ENCODE peak calls at places on chromosome 16, in seven cellular contexts. M, W, Z, N, P, E and A are unnamed samples.

GRCh38 chr16:66262253-66263167 is 104.0 kb upstream of the CDH5 start:
- DNase-seq in M (no peak), W (peak), Z (no peak), N (peak), P (no peak), E (no peak), A (no peak)

GRCh38 chr16:4115209-4115940 is 867 bp downstream of the ADCY9 start:
- DNase-seq in M (peak), W (peak), Z (no peak), N (peak), P (peak), E (peak), A (peak)

GRCh38 chr16:57871457-57871856 is 69.2 kb upstream of the KIFC3 start:
- DNase-seq in M (no peak), W (peak), Z (no peak), N (peak), P (no peak), E (no peak), A (no peak)

GRCh38 chr16:4214215-4214621 is 27.7 kb downstream of the SRL start:
- DNase-seq in M (no peak), W (peak), Z (no peak), N (peak), P (peak), E (no peak), A (no peak)

GRCh38 chr16:11367483-11367906 is 22.2 kb downstream of the RMI2 start:
- DNase-seq in M (no peak), W (peak), Z (no peak), N (no peak), P (no peak), E (no peak), A (no peak)

GRCh38 chr16:68396481-68396880 is 51.8 kb downstream of the SMPD3 start:
- DNase-seq in M (peak), W (peak), Z (peak), N (peak), P (peak), E (no peak), A (no peak)

GRCh38 chr16:55257971-55258613 is 65.9 kb upstream of the IRX6 start:
- DNase-seq in M (no peak), W (peak), Z (peak), N (peak), P (no peak), E (peak), A (no peak)

GRCh38 chr16:81625544-81626152 is 153.4 kb upstream of the PLCG2 start:
- DNase-seq in M (no peak), W (peak), Z (peak), N (peak), P (no peak), E (peak), A (no peak)

GRCh38 chr16:89308391-89309333 is 91.2 kb downstream of the ZNF778 start:
- DNase-seq in M (peak), W (no peak), Z (no peak), N (no peak), P (no peak), E (no peak), A (no peak)
- TF ChIP-seq CTCF in M (peak), W (peak), Z (no peak), N (peak), P (peak), E (peak), A (peak)

DNA sequence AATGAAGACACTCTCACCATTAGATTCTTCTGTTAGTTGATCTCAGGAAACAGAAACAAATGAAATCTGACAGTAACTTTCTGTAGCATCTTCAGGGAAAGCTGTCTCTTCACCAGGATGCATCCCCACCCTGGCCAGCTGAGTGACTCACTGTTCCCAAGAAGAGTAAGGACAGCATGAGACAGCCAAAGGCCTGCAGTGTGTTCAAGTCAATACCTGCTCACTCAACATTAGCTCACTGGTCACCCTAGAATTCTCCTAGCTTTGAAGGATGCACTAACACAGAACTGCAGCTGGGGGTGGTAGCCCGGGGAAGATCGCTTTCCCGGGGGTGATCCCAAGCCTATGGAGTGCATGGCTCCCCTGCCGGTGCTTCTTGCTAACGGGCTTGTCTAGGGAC is 28.2 kb upstream of the CLEC18B start:
- DNase-seq in M (no peak), W (no peak), Z (no peak), N (peak), P (no peak), E (no peak), A (no peak)
- TF ChIP-seq CTCF in M (no peak), W (peak), Z (no peak), N (peak), P (no peak), E (no peak), A (no peak)

DNA sequence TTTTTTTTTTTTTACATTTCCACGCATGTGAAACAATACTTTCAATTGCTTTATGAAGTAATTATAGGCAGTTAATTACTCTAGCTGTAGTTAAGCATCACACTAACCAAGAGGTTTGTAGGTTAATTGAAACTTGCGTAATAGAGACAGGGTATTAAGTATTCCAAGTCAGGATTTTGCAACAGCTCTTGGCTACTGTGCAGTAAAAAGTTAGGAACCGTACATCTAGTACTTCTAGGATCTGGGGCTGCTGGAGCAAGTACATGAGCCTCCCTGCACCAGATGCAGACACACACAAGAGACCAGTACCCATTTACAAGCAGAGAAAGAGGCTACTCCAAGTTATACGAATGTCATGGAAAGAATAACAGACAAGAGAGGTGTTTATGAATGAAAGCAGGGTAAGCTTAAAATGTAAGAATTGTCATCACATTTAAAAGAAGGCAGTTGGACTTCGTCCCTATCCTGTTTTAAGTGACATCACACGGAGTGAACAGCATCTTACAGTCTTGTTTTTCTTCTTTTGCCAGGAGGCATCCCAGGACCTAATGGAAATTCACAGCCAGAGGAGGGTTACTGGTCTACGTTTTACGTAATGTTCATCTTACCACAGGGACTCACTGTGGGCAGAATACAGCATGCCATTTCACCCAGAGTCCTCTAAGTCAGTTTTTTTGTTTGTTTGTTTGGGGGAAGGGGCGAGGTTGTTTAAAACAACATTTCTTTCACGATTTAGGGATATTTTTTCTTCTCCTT is 379.6 kb upstream of the PSMD7 start:
- DNase-seq in M (no peak), W (no peak), Z (no peak), N (no peak), P (no peak), E (no peak), A (no peak)
- TF ChIP-seq CTCF in M (no peak), W (no peak), Z (no peak), N (no peak), P (no peak), E (no peak), A (no peak)

GRCh38 chr16:78505544-78506371 is 406.3 kb downstream of the WWOX start:
- DNase-seq in M (no peak), W (peak), Z (peak), N (peak), P (no peak), E (no peak), A (no peak)
- TF ChIP-seq CTCF in M (no peak), W (peak), Z (no peak), N (peak), P (no peak), E (no peak), A (no peak)

GRCh38 chr16:17176199-17176598 is 294.6 kb downstream of the XYLT1 start:
- DNase-seq in M (no peak), W (no peak), Z (no peak), N (no peak), P (no peak), E (no peak), A (no peak)

GRCh38 chr16:17170435-17170834 is 300.3 kb downstream of the XYLT1 start:
- DNase-seq in M (no peak), W (no peak), Z (no peak), N (no peak), P (no peak), E (no peak), A (no peak)

GRCh38 chr16:17173134-17173729 is 297.5 kb downstream of the XYLT1 start:
- DNase-seq in M (no peak), W (peak), Z (peak), N (peak), P (peak), E (no peak), A (no peak)

GRCh38 chr16:17166095-17166494 is 304.7 kb downstream of the XYLT1 start:
- DNase-seq in M (no peak), W (peak), Z (no peak), N (peak), P (no peak), E (no peak), A (no peak)

GRCh38 chr16:17171250-17172143 is 299.3 kb downstream of the XYLT1 start:
- DNase-seq in M (no peak), W (no peak), Z (no peak), N (no peak), P (no peak), E (no peak), A (no peak)
- TF ChIP-seq CTCF in M (no peak), W (no peak), Z (no peak), N (no peak), P (no peak), E (no peak), A (no peak)

DNA sequence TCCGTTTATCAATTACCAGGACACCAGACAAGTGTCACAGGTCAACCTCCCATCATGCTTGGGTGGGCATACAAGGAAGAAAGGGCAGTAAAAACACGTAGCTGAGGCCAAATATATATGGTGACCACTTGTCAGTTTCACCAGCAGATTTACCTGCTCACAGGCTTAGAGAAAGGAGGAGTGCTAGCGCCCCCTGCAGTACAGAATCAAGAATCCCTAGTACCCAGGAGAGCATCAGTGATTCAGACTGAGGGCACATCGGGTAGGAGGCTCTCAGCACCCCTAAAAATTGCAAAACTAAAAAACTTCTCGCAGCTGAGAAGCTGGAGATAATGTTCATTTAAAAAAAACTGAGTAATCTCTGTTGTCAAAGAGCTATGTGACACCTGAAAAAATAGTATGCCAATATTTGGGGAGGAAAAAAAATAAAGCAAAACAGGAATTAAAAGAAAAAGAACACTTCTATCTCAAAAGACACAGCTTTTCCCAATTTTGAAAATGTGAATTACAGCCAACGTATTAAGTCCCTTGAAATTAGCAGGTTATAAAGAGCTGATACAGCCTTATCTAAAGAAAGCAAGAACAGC is 21.2 kb upstream of the MON1B start:
- DNase-seq in M (peak), W (peak), Z (peak), N (peak), P (no peak), E (peak), A (no peak)
- TF ChIP-seq CTCF in M (peak), W (peak), Z (peak), N (peak), P (peak), E (peak), A (peak)

GRCh38 chr16:77221482-77221881 is 22.3 kb downstream of the SYCE1L start:
- DNase-seq in M (no peak), W (no peak), Z (no peak), N (no peak), P (no peak), E (no peak), A (no peak)

GRCh38 chr16:77225182-77225581 is 26.0 kb downstream of the SYCE1L start:
- DNase-seq in M (no peak), W (no peak), Z (no peak), N (no peak), P (no peak), E (no peak), A (no peak)

GRCh38 chr16:77219437-77219836 is 20.2 kb downstream of the SYCE1L start:
- DNase-seq in M (no peak), W (no peak), Z (no peak), N (no peak), P (no peak), E (no peak), A (no peak)

GRCh38 chr16:77220427-77220826 is 21.2 kb downstream of the SYCE1L start:
- DNase-seq in M (no peak), W (no peak), Z (no peak), N (no peak), P (no peak), E (peak), A (no peak)

GRCh38 chr16:77223184-77223583 is 24.0 kb downstream of the SYCE1L start:
- DNase-seq in M (peak), W (no peak), Z (no peak), N (no peak), P (no peak), E (no peak), A (no peak)
- TF ChIP-seq CTCF in M (no peak), W (no peak), Z (no peak), N (peak), P (peak), E (peak), A (peak)